ENCODE peak calls at places on chromosomes 5 and 9, in nine cellular contexts. W, F, G, X, A, K, P, M and L are unnamed samples.

GRCh38 chr5:141844414-141845097 is 33.7 kb downstream of the PCDH1 start:
- DNase-seq in A (no peak), M (no peak), G (no peak), P (no peak), W (no peak), F (no peak), K (no peak), X (no peak), L (no peak)

GRCh38 chr9:117434568-117434967 is 19.7 kb upstream of the ASTN2 start:
- DNase-seq in W (no peak), P (no peak), M (no peak), A (no peak), F (no peak), X (no peak), K (no peak), G (no peak), L (no peak)

GRCh38 chr5:96257904-96258303 is 175.1 kb downstream of the PCSK1 start:
- DNase-seq in K (no peak), F (no peak), W (peak), A (no peak), P (no peak), G (no peak), X (no peak), M (no peak), L (peak)

GRCh38 chr9:38068866-38069628 is at the start of gene SHB:
- DNase-seq in A (peak), W (peak), M (peak), P (no peak), K (peak), G (peak), X (peak), F (peak), L (peak)

GRCh38 chr5:138790684-138791083 is 37.5 kb downstream of the CTNNA1 start:
- DNase-seq in F (no peak), G (no peak), M (no peak), K (no peak), X (no peak), W (peak), A (no peak), P (no peak), L (peak)

GRCh38 chr9:82080265-82080664 is 91.7 kb downstream of the SPATA31D1 start:
- DNase-seq in F (no peak), P (no peak), W (no peak), A (no peak), G (no peak), M (no peak), X (no peak), K (no peak), L (no peak)

GRCh38 chr9:108272350-108272899 is 583.4 kb downstream of the ACTL7B start:
- DNase-seq in F (no peak), X (peak), K (peak), W (peak), M (peak), G (no peak), A (peak), P (no peak), L (peak)

GRCh38 chr5:44952376-44952775 is 143.6 kb downstream of the MRPS30 start:
- DNase-seq in K (peak), F (no peak), P (no peak), G (no peak), A (no peak), W (peak), M (peak), X (no peak), L (peak)

GRCh38 chr9:121363586-121363961 is 6.5 kb downstream of the STOM start:
- DNase-seq in K (no peak), W (no peak), M (no peak), A (no peak), G (no peak), X (no peak), F (no peak), P (no peak), L (no peak)

GRCh38 chr9:32854271-32854670 is 70.9 kb downstream of the TMEM215 start:
- DNase-seq in W (no peak), F (no peak), P (no peak), X (no peak), G (no peak), M (no peak), K (no peak), A (no peak), L (no peak)

GRCh38 chr9:7790819-7791182 is 8.8 kb downstream of the DMAC1 start:
- DNase-seq in K (no peak), P (no peak), A (no peak), M (no peak), G (no peak), W (no peak), F (no peak), X (no peak), L (no peak)

GRCh38 chr5:74631088-74631960 is 9.2 kb downstream of the ENC1 start:
- DNase-seq in G (no peak), P (no peak), A (peak), M (no peak), W (peak), K (no peak), X (no peak), F (no peak), L (peak)

GRCh38 chr9:37449877-37450632 is 15.2 kb downstream of the ZBTB5 start:
- DNase-seq in X (no peak), A (no peak), M (no peak), G (no peak), P (no peak), K (no peak), W (no peak), F (no peak), L (no peak)

GRCh38 chr5:109612278-109612905 is 77.3 kb upstream of the MAN2A1 start:
- DNase-seq in F (no peak), M (no peak), G (no peak), W (no peak), X (no peak), K (no peak), A (no peak), P (no peak), L (no peak)

GRCh38 chr9:90813523-90813922 is 11.9 kb downstream of the SYK start:
- DNase-seq in G (no peak), W (no peak), M (no peak), P (no peak), A (no peak), F (no peak), K (no peak), X (no peak), L (no peak)

GRCh38 chr9:111232997-111233790 is 96.8 kb downstream of the OR2K2 start:
- DNase-seq in W (peak), X (no peak), A (no peak), F (no peak), P (no peak), K (peak), M (no peak), G (no peak), L (no peak)

GRCh38 chr5:176446884-176447537 is 1.2 kb upstream of the FAF2 start:
- DNase-seq in K (peak), X (peak), P (no peak), F (peak), A (no peak), G (no peak), W (no peak), M (peak), L (no peak)

GRCh38 chr9:120892748-120893584 is 16.0 kb upstream of the PHF19 start:
- DNase-seq in K (no peak), F (no peak), W (peak), M (no peak), A (no peak), X (no peak), P (peak), G (no peak), L (peak)

GRCh38 chr5:174615986-174616500 is 108.3 kb upstream of the MSX2 start:
- DNase-seq in P (no peak), M (no peak), K (no peak), X (no peak), A (no peak), G (no peak), F (no peak), W (no peak), L (no peak)

GRCh38 chr5:98631311-98632054 is 142.0 kb upstream of the RGMB start:
- DNase-seq in W (peak), G (no peak), F (no peak), P (no peak), K (no peak), M (no peak), A (no peak), X (no peak), L (peak)

GRCh38 chr5:87383216-87383615 is 29.5 kb downstream of the CCNH start:
- DNase-seq in P (no peak), M (no peak), K (no peak), X (no peak), G (no peak), F (no peak), W (peak), A (no peak), L (no peak)

GRCh38 chr9:38090170-38090569 is 21.1 kb upstream of the SHB start:
- DNase-seq in G (no peak), K (no peak), W (no peak), X (no peak), F (no peak), A (no peak), P (no peak), M (no peak), L (no peak)

GRCh38 chr5:68381909-68382308 is 166.4 kb downstream of the PIK3R1 start:
- DNase-seq in X (no peak), M (no peak), W (no peak), F (no peak), K (no peak), G (no peak), A (no peak), P (peak), L (no peak)

GRCh38 chr5:56465757-56466127 is 232.6 kb upstream of the ANKRD55 start:
- DNase-seq in K (no peak), W (peak), A (no peak), P (no peak), G (no peak), M (no peak), X (no peak), F (no peak), L (no peak)

GRCh38 chr5:149161026-149161687 is 19.9 kb downstream of the ABLIM3 start:
- DNase-seq in K (no peak), A (no peak), X (no peak), G (no peak), F (no peak), W (no peak), M (no peak), P (no peak), L (no peak)

GRCh38 chr9:88387035-88387732 is 1.1 kb upstream of the SPIN1 start:
- DNase-seq in M (peak), P (no peak), K (no peak), F (no peak), X (no peak), A (peak), W (peak), G (no peak), L (peak)

GRCh38 chr9:106310782-106311181 is 552.2 kb upstream of the ZNF462 start:
- DNase-seq in X (no peak), A (no peak), M (no peak), K (no peak), F (no peak), W (no peak), G (no peak), P (no peak), L (no peak)

GRCh38 chr5:157523976-157524375 is 51.6 kb downstream of the ADAM19 start:
- DNase-seq in P (no peak), F (no peak), G (no peak), M (no peak), X (no peak), K (no peak), A (no peak), W (no peak), L (no peak)

GRCh38 chr9:13823021-13823420 is 490.9 kb downstream of the NFIB start:
- DNase-seq in X (no peak), P (no peak), A (no peak), K (no peak), M (no peak), G (no peak), W (peak), F (no peak), L (no peak)

GRCh38 chr9:107471562-107471961 is 18.0 kb downstream of the KLF4 start:
- DNase-seq in A (no peak), M (no peak), X (no peak), K (no peak), P (no peak), F (no peak), G (no peak), W (peak), L (no peak)

GRCh38 chr5:80712914-80713313 is 58.1 kb upstream of the DHFR start:
- DNase-seq in W (no peak), P (no peak), M (no peak), F (no peak), X (no peak), G (no peak), K (no peak), A (no peak), L (no peak)

GRCh38 chr9:8876303-8876702 is 1076.7 kb upstream of the DMAC1 start:
- DNase-seq in P (no peak), K (no peak), A (no peak), F (no peak), M (no peak), X (no peak), W (no peak), G (no peak), L (no peak)

GRCh38 chr5:133425183-133425582 is 187.2 kb downstream of the FSTL4 start:
- DNase-seq in W (no peak), F (no peak), P (no peak), X (no peak), M (no peak), K (no peak), G (no peak), A (no peak), L (no peak)

GRCh38 chr5:124453221-124454032 is 293.0 kb downstream of the ZNF608 start:
- DNase-seq in X (no peak), P (no peak), A (no peak), F (no peak), K (no peak), G (no peak), M (no peak), W (peak), L (peak)